ENCODE peak calls at places on chromosome 3, in six cellular contexts. One of them, this sample, is unnamed.

GRCh38 chr3:71704915-71705314 is 20.3 kb downstream of the EIF4E3 start:
- DNase-seq in pancreas: no peak
- DNase-seq in GM19239: no peak
- DNase-seq in naive thymus-derived CD8-positive, alpha-beta T cell: no peak
- DNase-seq in iPS-NIHi11: no peak
- DNase-seq in T1000: no peak
- DNase-seq in this sample: no peak

GRCh38 chr3:30421261-30421660 is 185.1 kb upstream of the TGFBR2 start:
- DNase-seq in pancreas: no peak
- DNase-seq in T1000: no peak
- DNase-seq in iPS-NIHi11: no peak
- DNase-seq in naive thymus-derived CD8-positive, alpha-beta T cell: no peak
- DNase-seq in GM19239: no peak
- DNase-seq in this sample: no peak

GRCh38 chr3:184742676-184743135 is 30.8 kb upstream of the MAGEF1 start:
- DNase-seq in pancreas: peak
- DNase-seq in iPS-NIHi11: no peak
- DNase-seq in GM19239: no peak
- DNase-seq in T1000: no peak
- DNase-seq in naive thymus-derived CD8-positive, alpha-beta T cell: no peak
- DNase-seq in this sample: no peak

GRCh38 chr3:142886938-142887337 is 1.9 kb downstream of the PCOLCE2 start:
- DNase-seq in iPS-NIHi11: no peak
- DNase-seq in pancreas: no peak
- DNase-seq in GM19239: no peak
- DNase-seq in naive thymus-derived CD8-positive, alpha-beta T cell: no peak
- DNase-seq in T1000: peak
- DNase-seq in this sample: no peak

GRCh38 chr3:85780806-85781205 is 822.0 kb downstream of the CADM2 start:
- DNase-seq in T1000: no peak
- DNase-seq in GM19239: no peak
- DNase-seq in pancreas: no peak
- DNase-seq in naive thymus-derived CD8-positive, alpha-beta T cell: no peak
- DNase-seq in iPS-NIHi11: no peak
- DNase-seq in this sample: no peak

GRCh38 chr3:176920806-176921205 is 276.5 kb downstream of the TBL1XR1 start:
- DNase-seq in GM19239: no peak
- DNase-seq in iPS-NIHi11: no peak
- DNase-seq in pancreas: peak
- DNase-seq in naive thymus-derived CD8-positive, alpha-beta T cell: no peak
- DNase-seq in T1000: no peak
- DNase-seq in this sample: no peak

GRCh38 chr3:184169896-184170875 is 4.5 kb upstream of the AP2M1 start:
- DNase-seq in GM19239: no peak
- DNase-seq in naive thymus-derived CD8-positive, alpha-beta T cell: no peak
- DNase-seq in pancreas: no peak
- DNase-seq in T1000: no peak
- DNase-seq in iPS-NIHi11: peak
- DNase-seq in this sample: no peak

GRCh38 chr3:126476166-126476975 is 680 bp upstream of the ZXDC start:
- DNase-seq in GM19239: no peak
- DNase-seq in pancreas: peak
- DNase-seq in iPS-NIHi11: peak
- DNase-seq in T1000: no peak
- DNase-seq in naive thymus-derived CD8-positive, alpha-beta T cell: peak
- DNase-seq in this sample: no peak

GRCh38 chr3:34381243-34381642 is 582.8 kb downstream of the PDCD6IP start:
- DNase-seq in T1000: no peak
- DNase-seq in GM19239: no peak
- DNase-seq in pancreas: no peak
- DNase-seq in iPS-NIHi11: no peak
- DNase-seq in naive thymus-derived CD8-positive, alpha-beta T cell: no peak
- DNase-seq in this sample: no peak

GRCh38 chr3:177410734-177411133 is 213.5 kb upstream of the TBL1XR1 start:
- DNase-seq in iPS-NIHi11: no peak
- DNase-seq in naive thymus-derived CD8-positive, alpha-beta T cell: peak
- DNase-seq in pancreas: peak
- DNase-seq in GM19239: peak
- DNase-seq in T1000: no peak
- DNase-seq in this sample: no peak

GRCh38 chr3:53255360-53255774 is 455 bp downstream of the TKT start:
- DNase-seq in iPS-NIHi11: no peak
- DNase-seq in naive thymus-derived CD8-positive, alpha-beta T cell: peak
- DNase-seq in GM19239: no peak
- DNase-seq in T1000: no peak
- DNase-seq in pancreas: peak
- DNase-seq in this sample: no peak

GRCh38 chr3:139561959-139562676 is 22.6 kb upstream of the RBP1 start:
- DNase-seq in iPS-NIHi11: peak
- DNase-seq in pancreas: peak
- DNase-seq in naive thymus-derived CD8-positive, alpha-beta T cell: no peak
- DNase-seq in GM19239: no peak
- DNase-seq in T1000: no peak
- DNase-seq in this sample: no peak